ENCODE peak calls at places on chromosomes 5 and 9, in five cellular contexts. One of them, this sample, is unnamed.

GRCh38 chr5:1419476-1420210 is 25.6 kb downstream of the SLC6A3 start:
- DNase-seq in uterus: no peak
- DNase-seq in progenitor cell of endocrine pancreas: no peak
- DNase-seq in thyroid gland: no peak
- DNase-seq in heart right ventricle: no peak
- DNase-seq in this sample: no peak

GRCh38 chr5:96978812-96979449 is 43.1 kb downstream of the LNPEP start:
- DNase-seq in uterus: no peak
- DNase-seq in progenitor cell of endocrine pancreas: no peak
- DNase-seq in thyroid gland: no peak
- DNase-seq in heart right ventricle: no peak
- DNase-seq in this sample: no peak

GRCh38 chr9:92633879-92634278 is 36.1 kb downstream of the IPPK start:
- DNase-seq in uterus: peak
- DNase-seq in progenitor cell of endocrine pancreas: no peak
- DNase-seq in thyroid gland: no peak
- DNase-seq in heart right ventricle: no peak
- DNase-seq in this sample: no peak

GRCh38 chr5:164027738-164028137 is 522.3 kb downstream of the MAT2B start:
- DNase-seq in uterus: no peak
- DNase-seq in progenitor cell of endocrine pancreas: no peak
- DNase-seq in thyroid gland: no peak
- DNase-seq in heart right ventricle: no peak
- DNase-seq in this sample: no peak

GRCh38 chr5:97078958-97079357 is 63.5 kb downstream of the LIX1 start:
- DNase-seq in uterus: no peak
- DNase-seq in progenitor cell of endocrine pancreas: no peak
- DNase-seq in thyroid gland: no peak
- DNase-seq in heart right ventricle: no peak
- DNase-seq in this sample: no peak

GRCh38 chr5:75049581-75050274 is 2.6 kb downstream of the GCNT4 start:
- DNase-seq in uterus: peak
- DNase-seq in progenitor cell of endocrine pancreas: no peak
- DNase-seq in thyroid gland: peak
- DNase-seq in heart right ventricle: peak
- DNase-seq in this sample: no peak

GRCh38 chr9:128405077-128405779 is 15.4 kb upstream of the CERCAM start:
- DNase-seq in uterus: no peak
- DNase-seq in progenitor cell of endocrine pancreas: no peak
- DNase-seq in thyroid gland: no peak
- DNase-seq in heart right ventricle: no peak
- DNase-seq in this sample: no peak

GRCh38 chr5:79503794-79504495 is 10.0 kb downstream of the HOMER1 start:
- DNase-seq in uterus: no peak
- DNase-seq in progenitor cell of endocrine pancreas: no peak
- DNase-seq in thyroid gland: no peak
- DNase-seq in heart right ventricle: no peak
- DNase-seq in this sample: no peak

GRCh38 chr5:134560698-134561097 is 35.2 kb downstream of the JADE2 start:
- DNase-seq in uterus: no peak
- DNase-seq in progenitor cell of endocrine pancreas: no peak
- DNase-seq in thyroid gland: no peak
- DNase-seq in heart right ventricle: no peak
- DNase-seq in this sample: no peak

GRCh38 chr9:129102791-129103594 is 7.6 kb downstream of the CRAT start:
- DNase-seq in uterus: no peak
- DNase-seq in progenitor cell of endocrine pancreas: no peak
- DNase-seq in thyroid gland: peak
- DNase-seq in heart right ventricle: peak
- DNase-seq in this sample: no peak

GRCh38 chr9:132383462-132383883 is 23.2 kb downstream of the TTF1 start:
- DNase-seq in uterus: no peak
- DNase-seq in progenitor cell of endocrine pancreas: no peak
- DNase-seq in thyroid gland: no peak
- DNase-seq in heart right ventricle: no peak
- DNase-seq in this sample: no peak

GRCh38 chr9:124835026-124835501 is 18.2 kb upstream of the WDR38 start:
- DNase-seq in uterus: peak
- DNase-seq in progenitor cell of endocrine pancreas: no peak
- DNase-seq in thyroid gland: peak
- DNase-seq in heart right ventricle: peak
- DNase-seq in this sample: peak

GRCh38 chr9:89555426-89556375 is 49.1 kb upstream of the GADD45G start:
- DNase-seq in uterus: no peak
- DNase-seq in progenitor cell of endocrine pancreas: no peak
- DNase-seq in thyroid gland: no peak
- DNase-seq in heart right ventricle: no peak
- DNase-seq in this sample: no peak

GRCh38 chr9:107425110-107426025 is 64.2 kb downstream of the KLF4 start:
- DNase-seq in uterus: peak
- DNase-seq in progenitor cell of endocrine pancreas: peak
- DNase-seq in thyroid gland: peak
- DNase-seq in heart right ventricle: peak
- DNase-seq in this sample: peak

GRCh38 chr9:35490910-35491465 is 1.1 kb downstream of the RUSC2 start:
- DNase-seq in uterus: no peak
- DNase-seq in progenitor cell of endocrine pancreas: no peak
- DNase-seq in thyroid gland: no peak
- DNase-seq in heart right ventricle: no peak
- DNase-seq in this sample: no peak

GRCh38 chr9:113388833-113389232 is 12.0 kb upstream of the HDHD3 start:
- DNase-seq in uterus: no peak
- DNase-seq in progenitor cell of endocrine pancreas: no peak
- DNase-seq in thyroid gland: no peak
- DNase-seq in heart right ventricle: no peak
- DNase-seq in this sample: no peak

GRCh38 chr5:56833325-56833724 is 18.0 kb downstream of the MAP3K1 start:
- DNase-seq in uterus: no peak
- DNase-seq in progenitor cell of endocrine pancreas: no peak
- DNase-seq in thyroid gland: peak
- DNase-seq in heart right ventricle: no peak
- DNase-seq in this sample: no peak

GRCh38 chr5:152689275-152689711 is 284.2 kb upstream of the NMUR2 start:
- DNase-seq in uterus: no peak
- DNase-seq in progenitor cell of endocrine pancreas: no peak
- DNase-seq in thyroid gland: peak
- DNase-seq in heart right ventricle: no peak
- DNase-seq in this sample: no peak

GRCh38 chr5:98726258-98726657 is 47.2 kb upstream of the RGMB start:
- DNase-seq in uterus: no peak
- DNase-seq in progenitor cell of endocrine pancreas: no peak
- DNase-seq in thyroid gland: no peak
- DNase-seq in heart right ventricle: no peak
- DNase-seq in this sample: no peak

GRCh38 chr9:17018001-17018491 is 116.8 kb upstream of the CNTLN start:
- DNase-seq in uterus: no peak
- DNase-seq in progenitor cell of endocrine pancreas: no peak
- DNase-seq in thyroid gland: peak
- DNase-seq in heart right ventricle: peak
- DNase-seq in this sample: no peak

GRCh38 chr5:147539053-147539452 is 29.2 kb upstream of the DPYSL3 start:
- DNase-seq in uterus: no peak
- DNase-seq in progenitor cell of endocrine pancreas: no peak
- DNase-seq in thyroid gland: no peak
- DNase-seq in heart right ventricle: no peak
- DNase-seq in this sample: no peak

GRCh38 chr9:131732061-131732526 is 7.8 kb downstream of the RAPGEF1 start:
- DNase-seq in uterus: no peak
- DNase-seq in progenitor cell of endocrine pancreas: no peak
- DNase-seq in thyroid gland: peak
- DNase-seq in heart right ventricle: no peak
- DNase-seq in this sample: no peak

GRCh38 chr9:73095425-73095824 is 56.2 kb upstream of the ANXA1 start:
- DNase-seq in uterus: no peak
- DNase-seq in progenitor cell of endocrine pancreas: no peak
- DNase-seq in thyroid gland: no peak
- DNase-seq in heart right ventricle: no peak
- DNase-seq in this sample: no peak

GRCh38 chr5:140877262-140877581 is 2.1 kb downstream of the PCDHA12 start:
- DNase-seq in uterus: no peak
- DNase-seq in progenitor cell of endocrine pancreas: no peak
- DNase-seq in thyroid gland: no peak
- DNase-seq in heart right ventricle: no peak
- DNase-seq in this sample: no peak

GRCh38 chr5:140883373-140883772 is 1.4 kb downstream of the PCDHA13 start:
- DNase-seq in uterus: no peak
- DNase-seq in progenitor cell of endocrine pancreas: no peak
- DNase-seq in thyroid gland: no peak
- DNase-seq in heart right ventricle: no peak
- DNase-seq in this sample: no peak

GRCh38 chr5:140883927-140884697 is 2.2 kb downstream of the PCDHA13 start:
- DNase-seq in uterus: no peak
- DNase-seq in progenitor cell of endocrine pancreas: no peak
- DNase-seq in thyroid gland: no peak
- DNase-seq in heart right ventricle: no peak
- DNase-seq in this sample: no peak

GRCh38 chr5:140882591-140882899 is 621 bp downstream of the PCDHA13 start:
- DNase-seq in uterus: no peak
- DNase-seq in progenitor cell of endocrine pancreas: no peak
- DNase-seq in thyroid gland: peak
- DNase-seq in heart right ventricle: no peak
- DNase-seq in this sample: no peak

GRCh38 chr5:140881889-140882590 is at the start of gene PCDHA13:
- DNase-seq in uterus: peak
- DNase-seq in progenitor cell of endocrine pancreas: no peak
- DNase-seq in thyroid gland: no peak
- DNase-seq in heart right ventricle: no peak
- DNase-seq in this sample: no peak
- TF ChIP-seq CTCF in uterus: peak
- TF ChIP-seq CTCF in progenitor cell of endocrine pancreas: no peak
- TF ChIP-seq CTCF in thyroid gland: peak
- TF ChIP-seq CTCF in heart right ventricle: peak
- TF ChIP-seq CTCF in this sample: no peak

DNA sequence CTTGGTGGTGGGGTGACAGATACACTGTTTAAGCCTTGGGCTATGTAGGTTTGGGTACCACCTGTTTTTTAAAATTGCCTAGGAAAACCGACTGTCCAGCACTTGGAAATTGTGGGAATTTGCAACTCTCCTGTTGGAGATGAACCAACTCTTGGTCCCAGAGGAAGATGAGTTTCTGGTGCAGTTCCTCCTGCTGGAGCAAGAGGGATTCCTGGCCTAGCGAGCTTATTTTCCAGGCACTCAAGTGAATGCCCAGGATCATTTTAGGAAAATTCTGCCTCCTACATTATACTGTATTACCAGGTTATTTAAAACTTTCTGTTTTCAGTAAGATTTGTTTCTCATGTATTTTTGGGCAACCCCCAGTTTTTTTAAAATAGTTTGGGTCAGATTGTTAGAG is 33.7 kb downstream of the AP3S1 start:
- DNase-seq in uterus: no peak
- DNase-seq in progenitor cell of endocrine pancreas: no peak
- DNase-seq in thyroid gland: no peak
- DNase-seq in heart right ventricle: no peak
- DNase-seq in this sample: no peak
- TF ChIP-seq CTCF in uterus: no peak
- TF ChIP-seq CTCF in progenitor cell of endocrine pancreas: no peak
- TF ChIP-seq CTCF in thyroid gland: no peak
- TF ChIP-seq CTCF in heart right ventricle: no peak
- TF ChIP-seq CTCF in this sample: no peak

GRCh38 chr5:151534345-151534744 is 56.8 kb downstream of the FAT2 start:
- DNase-seq in uterus: no peak
- DNase-seq in progenitor cell of endocrine pancreas: no peak
- DNase-seq in thyroid gland: no peak
- DNase-seq in heart right ventricle: no peak
- DNase-seq in this sample: no peak
- TF ChIP-seq CTCF in uterus: no peak
- TF ChIP-seq CTCF in progenitor cell of endocrine pancreas: no peak
- TF ChIP-seq CTCF in thyroid gland: no peak
- TF ChIP-seq CTCF in heart right ventricle: no peak
- TF ChIP-seq CTCF in this sample: no peak

GRCh38 chr5:61349935-61350334 is 17.9 kb downstream of the ZSWIM6 start:
- DNase-seq in uterus: no peak
- DNase-seq in progenitor cell of endocrine pancreas: no peak
- DNase-seq in thyroid gland: no peak
- DNase-seq in heart right ventricle: no peak
- DNase-seq in this sample: no peak

GRCh38 chr5:61347088-61347487 is 15.0 kb downstream of the ZSWIM6 start:
- DNase-seq in uterus: no peak
- DNase-seq in progenitor cell of endocrine pancreas: no peak
- DNase-seq in thyroid gland: no peak
- DNase-seq in heart right ventricle: no peak
- DNase-seq in this sample: no peak

GRCh38 chr5:61346511-61346910 is 14.5 kb downstream of the ZSWIM6 start:
- DNase-seq in uterus: no peak
- DNase-seq in progenitor cell of endocrine pancreas: no peak
- DNase-seq in thyroid gland: no peak
- DNase-seq in heart right ventricle: no peak
- DNase-seq in this sample: no peak

GRCh38 chr5:61350535-61350934 is 18.5 kb downstream of the ZSWIM6 start:
- DNase-seq in uterus: no peak
- DNase-seq in progenitor cell of endocrine pancreas: no peak
- DNase-seq in thyroid gland: no peak
- DNase-seq in heart right ventricle: no peak
- DNase-seq in this sample: no peak

GRCh38 chr5:61348437-61348836 is 16.4 kb downstream of the ZSWIM6 start:
- DNase-seq in uterus: no peak
- DNase-seq in progenitor cell of endocrine pancreas: no peak
- DNase-seq in thyroid gland: no peak
- DNase-seq in heart right ventricle: no peak
- DNase-seq in this sample: no peak
- TF ChIP-seq CTCF in uterus: no peak
- TF ChIP-seq CTCF in progenitor cell of endocrine pancreas: no peak
- TF ChIP-seq CTCF in thyroid gland: no peak
- TF ChIP-seq CTCF in heart right ventricle: no peak
- TF ChIP-seq CTCF in this sample: no peak